ENCODE peak calls at places on chromosomes 2 and 18, in six cellular contexts. One of them, this sample, is unnamed.

GRCh38 chr2:6929196-6929874 is 12.1 kb downstream of the RNF144A start:
- DNase-seq in spleen: no peak
- DNase-seq in H1: no peak
- DNase-seq in heart right ventricle: no peak
- DNase-seq in GM23338: no peak
- DNase-seq in esophagus squamous epithelium: no peak
- DNase-seq in this sample: no peak

GRCh38 chr2:174588463-174588862 is 9.1 kb downstream of the WIPF1 start:
- DNase-seq in H1: no peak
- DNase-seq in GM23338: no peak
- DNase-seq in heart right ventricle: no peak
- DNase-seq in esophagus squamous epithelium: no peak
- DNase-seq in spleen: no peak
- DNase-seq in this sample: peak; percentile 67

GRCh38 chr2:173966274-173967098 is 1.3 kb upstream of the SP3 start:
- DNase-seq in esophagus squamous epithelium: no peak
- DNase-seq in heart right ventricle: no peak
- DNase-seq in spleen: no peak
- DNase-seq in GM23338: no peak
- DNase-seq in H1: no peak
- DNase-seq in this sample: no peak

GRCh38 chr18:74896390-74896991 is 298.8 kb downstream of the ZNF407 start:
- DNase-seq in H1: peak; percentile 48
- DNase-seq in esophagus squamous epithelium: no peak
- DNase-seq in GM23338: peak; percentile 76
- DNase-seq in spleen: no peak
- DNase-seq in heart right ventricle: no peak
- DNase-seq in this sample: no peak

GRCh38 chr18:67682516-67682915 is 166.0 kb upstream of the DSEL start:
- DNase-seq in esophagus squamous epithelium: no peak
- DNase-seq in heart right ventricle: no peak
- DNase-seq in H1: no peak
- DNase-seq in GM23338: no peak
- DNase-seq in spleen: no peak
- DNase-seq in this sample: no peak

GRCh38 chr2:201363857-201364560 is 6.9 kb upstream of the FLACC1 start:
- DNase-seq in GM23338: peak; percentile 80
- DNase-seq in spleen: no peak
- DNase-seq in heart right ventricle: no peak
- DNase-seq in esophagus squamous epithelium: no peak
- DNase-seq in H1: no peak
- DNase-seq in this sample: no peak

GRCh38 chr18:24364177-24364576 is 33.4 kb downstream of the OSBPL1A start:
- DNase-seq in H1: peak; percentile 41
- DNase-seq in GM23338: peak; percentile 30
- DNase-seq in spleen: no peak
- DNase-seq in heart right ventricle: no peak
- DNase-seq in esophagus squamous epithelium: no peak
- DNase-seq in this sample: no peak

GRCh38 chr2:125167152-125167551 is 1142.1 kb downstream of the CNTNAP5 start:
- DNase-seq in GM23338: no peak
- DNase-seq in heart right ventricle: no peak
- DNase-seq in H1: no peak
- DNase-seq in spleen: no peak
- DNase-seq in esophagus squamous epithelium: no peak
- DNase-seq in this sample: no peak

GRCh38 chr2:7773974-7774365 is 856.8 kb downstream of the RNF144A start:
- DNase-seq in spleen: no peak
- DNase-seq in heart right ventricle: no peak
- DNase-seq in H1: no peak
- DNase-seq in esophagus squamous epithelium: no peak
- DNase-seq in GM23338: no peak
- DNase-seq in this sample: no peak

GRCh38 chr2:197931661-197932312 is 127.4 kb downstream of the PLCL1 start:
- DNase-seq in H1: no peak
- DNase-seq in spleen: no peak
- DNase-seq in GM23338: no peak
- DNase-seq in esophagus squamous epithelium: no peak
- DNase-seq in heart right ventricle: no peak
- DNase-seq in this sample: no peak

GRCh38 chr18:72541871-72542690 is 2.1 kb downstream of the CBLN2 start:
- DNase-seq in esophagus squamous epithelium: no peak
- DNase-seq in spleen: no peak
- DNase-seq in GM23338: peak; percentile 47
- DNase-seq in heart right ventricle: no peak
- DNase-seq in H1: peak; percentile 81
- DNase-seq in this sample: no peak

GRCh38 chr18:58894937-58895336 is 30.3 kb downstream of the ZNF532 start:
- DNase-seq in spleen: no peak
- DNase-seq in heart right ventricle: no peak
- DNase-seq in H1: no peak
- DNase-seq in esophagus squamous epithelium: no peak
- DNase-seq in GM23338: no peak
- DNase-seq in this sample: peak; percentile 42

GRCh38 chr2:109521751-109522374 is 91.9 kb downstream of the SEPTIN10 start:
- DNase-seq in H1: no peak
- DNase-seq in esophagus squamous epithelium: no peak
- DNase-seq in spleen: peak; percentile 31
- DNase-seq in GM23338: no peak
- DNase-seq in heart right ventricle: no peak
- DNase-seq in this sample: no peak
- H3K4me1 ChIP-seq in H1: no peaks in the 10 kb centered on the region
- H3K4me1 ChIP-seq in esophagus squamous epithelium: peaks cover 12% of the 10 kb centered on the region
- H3K4me1 ChIP-seq in spleen: no peaks in the 10 kb centered on the region
- H3K4me1 ChIP-seq in GM23338: no peaks in the 10 kb centered on the region
- H3K4me1 ChIP-seq in heart right ventricle: no peaks in the 10 kb centered on the region
- H3K4me1 ChIP-seq in this sample: no peaks in the 10 kb centered on the region

DNA sequence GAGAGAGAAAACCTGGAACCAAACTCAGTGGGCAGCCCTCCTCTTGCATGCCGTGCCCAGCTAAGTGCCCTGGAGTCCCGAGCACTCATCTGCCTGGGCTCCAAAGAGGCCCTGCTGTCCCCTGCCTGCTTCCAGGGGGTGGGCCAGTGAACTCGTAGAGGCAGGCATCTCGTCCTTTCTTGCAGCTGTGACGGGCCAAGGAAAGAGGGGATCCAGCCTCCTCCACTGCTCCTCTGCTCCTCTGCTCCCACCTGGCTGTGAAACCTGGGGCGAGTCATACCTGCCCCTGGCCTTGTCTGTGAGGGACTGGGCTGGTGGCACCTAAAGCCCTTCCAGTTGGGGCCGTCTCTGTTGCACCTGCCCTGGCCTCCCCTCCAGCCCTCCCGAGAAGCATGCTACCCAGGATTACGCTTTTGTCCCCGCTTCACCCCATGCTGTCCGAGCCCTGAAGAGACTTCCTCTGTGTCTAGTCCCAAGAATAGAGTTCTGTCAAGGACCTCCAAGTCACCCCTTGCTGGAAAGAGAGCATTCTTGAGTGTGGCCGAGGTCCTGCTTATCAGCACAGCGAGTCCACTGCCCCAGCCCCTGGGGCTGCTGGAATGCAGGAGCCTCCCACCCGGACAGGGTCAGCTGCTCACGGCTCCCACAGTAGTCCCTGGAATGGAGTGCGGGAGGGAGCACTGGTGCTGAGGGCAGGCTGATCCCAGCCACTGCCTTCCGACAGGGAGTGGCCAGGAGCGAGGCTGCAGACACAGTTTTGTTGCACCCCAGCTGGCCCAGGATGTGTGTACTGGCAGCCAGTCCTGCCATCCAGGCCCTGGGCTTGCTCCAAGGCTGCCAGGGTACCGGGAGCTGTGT is 14.3 kb downstream of the KCNK3 start:
- DNase-seq in GM23338: no peak
- DNase-seq in esophagus squamous epithelium: no peak
- DNase-seq in spleen: no peak
- DNase-seq in heart right ventricle: no peak
- DNase-seq in H1: no peak
- DNase-seq in this sample: peak; percentile 78
- H3K27ac ChIP-seq in GM23338: no peak overlapping the region
- H3K27ac ChIP-seq in esophagus squamous epithelium: peak overlapping the region; percentile 16
- H3K27ac ChIP-seq in spleen: no peak overlapping the region
- H3K27ac ChIP-seq in heart right ventricle: peak overlapping the region; percentile 28
- H3K27ac ChIP-seq in H1: no peak overlapping the region
- H3K27ac ChIP-seq in this sample: peak overlapping the region; percentile 10

DNA sequence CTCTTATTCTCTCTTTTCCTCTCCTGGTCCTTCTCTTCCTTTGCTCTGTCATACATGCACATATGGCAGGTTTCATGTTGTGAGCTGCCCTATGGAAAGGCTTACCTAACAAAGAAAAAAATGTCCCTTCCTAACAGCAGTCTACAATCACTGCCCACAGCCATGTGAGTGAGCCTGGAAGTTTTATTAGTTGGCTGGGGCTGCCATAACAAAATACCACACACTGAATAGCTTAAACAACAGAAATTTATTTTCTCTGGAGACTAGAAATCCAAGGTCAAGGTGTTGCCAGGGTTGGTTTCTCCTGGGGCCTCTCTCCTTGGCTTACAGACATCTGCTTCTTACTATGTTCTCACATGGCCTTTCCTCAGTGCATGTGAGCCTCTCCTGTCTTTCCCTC is 142.1 kb downstream of the TRIB2 start:
- DNase-seq in GM23338: no peak
- DNase-seq in spleen: no peak
- DNase-seq in esophagus squamous epithelium: no peak
- DNase-seq in heart right ventricle: no peak
- DNase-seq in H1: no peak
- DNase-seq in this sample: no peak
- H3K4me1 ChIP-seq in GM23338: no peaks in the 10 kb centered on the region
- H3K4me1 ChIP-seq in spleen: peaks cover 19% of the 10 kb centered on the region
- H3K4me1 ChIP-seq in esophagus squamous epithelium: peaks cover 3% of the 10 kb centered on the region
- H3K4me1 ChIP-seq in heart right ventricle: peaks cover 42% of the 10 kb centered on the region
- H3K4me1 ChIP-seq in H1: no peaks in the 10 kb centered on the region
- H3K4me1 ChIP-seq in this sample: peaks cover 2% of the 10 kb centered on the region

GRCh38 chr2:205687018-205687956 is 5.0 kb downstream of the NRP2 start:
- DNase-seq in GM23338: no peak
- DNase-seq in H1: peak; percentile 58
- DNase-seq in heart right ventricle: no peak
- DNase-seq in spleen: no peak
- DNase-seq in esophagus squamous epithelium: no peak
- DNase-seq in this sample: peak; percentile 48

GRCh38 chr2:205686231-205687017 is 4.1 kb downstream of the NRP2 start:
- DNase-seq in GM23338: peak; percentile 68
- DNase-seq in esophagus squamous epithelium: no peak
- DNase-seq in H1: peak; percentile 59
- DNase-seq in heart right ventricle: no peak
- DNase-seq in spleen: no peak
- DNase-seq in this sample: peak; percentile 66

GRCh38 chr2:205688417-205689200 is 6.3 kb downstream of the NRP2 start:
- DNase-seq in H1: peak; percentile 42
- DNase-seq in esophagus squamous epithelium: no peak
- DNase-seq in GM23338: no peak
- DNase-seq in heart right ventricle: no peak
- DNase-seq in spleen: no peak
- DNase-seq in this sample: no peak

GRCh38 chr2:205692095-205692494 is 9.8 kb downstream of the NRP2 start:
- DNase-seq in H1: peak; percentile 8
- DNase-seq in heart right ventricle: no peak
- DNase-seq in GM23338: no peak
- DNase-seq in spleen: no peak
- DNase-seq in esophagus squamous epithelium: no peak
- DNase-seq in this sample: no peak

DNA sequence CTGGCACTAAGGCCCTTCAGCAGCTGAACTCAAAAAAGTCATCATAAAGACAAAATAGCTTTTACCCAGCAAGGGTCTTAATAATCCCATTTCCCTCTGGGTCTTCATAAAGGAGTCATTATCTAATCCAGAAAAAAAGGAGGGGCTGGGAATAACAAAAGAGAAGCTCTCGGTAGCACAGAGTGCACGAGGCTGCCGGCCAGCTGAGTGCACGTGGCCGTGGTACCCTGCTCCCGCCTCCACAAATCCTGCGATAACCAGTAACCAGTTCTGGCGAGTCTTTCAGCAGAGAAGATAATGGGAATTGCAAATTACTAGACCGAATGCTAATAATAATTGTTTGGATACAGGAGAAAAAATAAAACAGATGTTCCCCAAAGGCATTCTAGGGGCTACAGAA is 7.5 kb downstream of the NRP2 start:
- DNase-seq in spleen: no peak
- DNase-seq in esophagus squamous epithelium: no peak
- DNase-seq in GM23338: no peak
- DNase-seq in H1: peak; percentile 33
- DNase-seq in heart right ventricle: no peak
- DNase-seq in this sample: no peak
- H3K27ac ChIP-seq in spleen: no peak overlapping the region
- H3K27ac ChIP-seq in esophagus squamous epithelium: peak overlapping the region; percentile 87
- H3K27ac ChIP-seq in GM23338: no peak overlapping the region
- H3K27ac ChIP-seq in H1: no peak overlapping the region
- H3K27ac ChIP-seq in heart right ventricle: no peak overlapping the region
- H3K27ac ChIP-seq in this sample: no peak overlapping the region

DNA sequence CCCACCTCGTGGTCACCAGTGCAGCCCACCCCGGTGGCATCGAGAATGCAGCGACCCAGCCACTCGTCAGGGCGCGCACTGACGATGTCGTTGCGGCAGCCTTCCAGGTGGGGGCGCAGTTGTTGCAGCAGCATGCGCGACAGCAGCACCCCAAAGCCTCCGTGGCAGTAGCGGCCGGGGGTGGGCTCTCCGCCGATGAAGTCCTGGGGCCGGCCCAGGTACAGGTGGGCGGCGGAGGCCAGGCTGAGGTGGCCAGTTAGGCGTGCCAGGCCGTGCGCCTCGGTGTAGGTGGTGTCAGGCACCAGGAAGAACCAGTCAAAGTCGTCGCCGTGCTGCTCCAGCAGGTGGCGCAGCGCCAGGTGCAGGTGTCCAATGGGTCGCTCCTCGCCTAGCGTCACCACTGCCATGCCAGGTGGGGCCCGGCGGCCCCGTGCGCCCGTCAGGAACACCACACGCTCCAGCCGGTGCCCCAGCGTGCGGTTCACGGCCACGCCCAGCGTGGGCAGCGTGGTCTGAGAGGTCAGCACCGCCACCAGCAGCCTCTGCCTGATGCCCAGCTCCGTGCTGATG is 1.9 kb downstream of the CHPF start:
- DNase-seq in esophagus squamous epithelium: no peak
- DNase-seq in spleen: peak; percentile 95
- DNase-seq in GM23338: peak; percentile 92
- DNase-seq in H1: peak; percentile 98
- DNase-seq in heart right ventricle: peak; percentile 78
- DNase-seq in this sample: peak; percentile 91
- H3K4me1 ChIP-seq in esophagus squamous epithelium: peaks cover 19% of the 10 kb centered on the region
- H3K4me1 ChIP-seq in spleen: peaks cover 19% of the 10 kb centered on the region
- H3K4me1 ChIP-seq in GM23338: peaks cover 29% of the 10 kb centered on the region
- H3K4me1 ChIP-seq in H1: peaks cover 5% of the 10 kb centered on the region
- H3K4me1 ChIP-seq in heart right ventricle: peaks cover 34% of the 10 kb centered on the region
- H3K4me1 ChIP-seq in this sample: no peaks in the 10 kb centered on the region